ENCODE peak calls at places on chromosomes 4 and X, in four cellular contexts. G is left ventricle myocardium superior, A is stomach, X is H4. N is an unnamed sample.

GRCh38 chrX:76127341-76127740 is 45.5 kb upstream of the PBDC1 start:
- DNase-seq in G (no peak), A (no peak), X (no peak), N (peak)

GRCh38 chr4:121799888-121800501 is 1.1 kb upstream of the EXOSC9 start:
- DNase-seq in G (no peak), A (no peak), X (no peak), N (no peak)

GRCh38 chrX:33357606-33358005 is 146.3 kb upstream of the DMD start:
- DNase-seq in G (peak), A (no peak), X (no peak), N (no peak)

GRCh38 chrX:107728342-107729099 is 47.1 kb downstream of the TSC22D3 start:
- DNase-seq in G (no peak), A (no peak), X (no peak), N (no peak)

GRCh38 chrX:108439434-108439883 is at the start of gene COL4A5:
- DNase-seq in G (peak), A (peak), X (peak), N (peak)

GRCh38 chr4:152778656-152779512 is 646 bp downstream of the TIGD4 start:
- DNase-seq in G (peak), A (peak), X (no peak), N (no peak)

GRCh38 chr4:173522874-173523395 is 7.1 kb downstream of the HAND2 start:
- DNase-seq in G (peak), A (no peak), X (no peak), N (no peak)

GRCh38 chr4:82898322-82899243 is 2.0 kb upstream of the THAP9 start:
- DNase-seq in G (no peak), A (peak), X (peak), N (no peak)

GRCh38 chrX:131199086-131199485 is 90.0 kb downstream of the IGSF1 start:
- DNase-seq in G (no peak), A (no peak), X (no peak), N (no peak)

GRCh38 chrX:56813318-56813837 is 84.3 kb downstream of the NBDY start:
- DNase-seq in G (no peak), A (no peak), X (peak), N (no peak)

GRCh38 chr4:3853388-3854035 is 87.3 kb downstream of the ADRA2C start:
- DNase-seq in G (no peak), A (no peak), X (no peak), N (no peak)

GRCh38 chr4:56817840-56818491 is 3.5 kb downstream of the SPINK2 start:
- DNase-seq in G (no peak), A (no peak), X (no peak), N (no peak)

GRCh38 chr4:111960241-111960667 is 185.0 kb upstream of the FAM241A start:
- DNase-seq in G (no peak), A (no peak), X (peak), N (no peak)

GRCh38 chrX:110853610-110854009 is 58.0 kb upstream of the CHRDL1 start:
- DNase-seq in G (no peak), A (no peak), X (peak), N (peak)

GRCh38 chrX:106696502-106696901 is 30.0 kb upstream of the RNF128 start:
- DNase-seq in G (no peak), A (no peak), X (no peak), N (no peak)

GRCh38 chr4:14000091-14000814 is 372.7 kb upstream of the BOD1L1 start:
- DNase-seq in G (no peak), A (no peak), X (no peak), N (no peak)

N was measured in DMS 273 treated with DMSO at 0.1 percent for 48 hours.